ENCODE peak calls at places on chromosomes 4 and X, in four cellular contexts. K, D, T and C are unnamed samples.

GRCh38 chr4:37687175-37687525 is 974 bp upstream of the RELL1 start:
- DNase-seq in K (no peak), D (no peak), T (no peak), C (no peak)

GRCh38 chr4:77635246-77635645 is 29.6 kb downstream of the CXCL13 start:
- DNase-seq in K (no peak), D (no peak), T (no peak), C (no peak)

GRCh38 chrX:75603833-75604232 is 81.0 kb upstream of the ZDHHC15 start:
- DNase-seq in K (no peak), D (peak), T (no peak), C (peak)

GRCh38 chrX:19836337-19836736 is 51.1 kb downstream of the SH3KBP1 start:
- DNase-seq in K (no peak), D (no peak), T (no peak), C (no peak)

GRCh38 chr4:86498560-86499166 is 95.5 kb upstream of the PTPN13 start:
- DNase-seq in K (no peak), D (peak), T (no peak), C (peak)

GRCh38 chr4:108512615-108513505 is 107.5 kb upstream of the RPL34 start:
- DNase-seq in K (peak), D (peak), T (peak), C (peak)

GRCh38 chrX:750812-751211 is 120.2 kb downstream of the SHOX start:
- DNase-seq in K (no peak), D (no peak), T (no peak), C (no peak)

GRCh38 chr4:87132035-87132434 is 88.4 kb downstream of the KLHL8 start:
- DNase-seq in K (no peak), D (peak), T (no peak), C (no peak)

GRCh38 chr4:151519728-151520415 is 110.9 kb downstream of the FHIP1A start:
- DNase-seq in K (no peak), D (no peak), T (no peak), C (no peak)

GRCh38 chr4:151522790-151523332 is 113.9 kb downstream of the FHIP1A start:
- DNase-seq in K (no peak), D (no peak), T (no peak), C (no peak)

GRCh38 chr4:151518359-151518758 is 109.4 kb downstream of the FHIP1A start:
- DNase-seq in K (no peak), D (no peak), T (no peak), C (no peak)

DNA sequence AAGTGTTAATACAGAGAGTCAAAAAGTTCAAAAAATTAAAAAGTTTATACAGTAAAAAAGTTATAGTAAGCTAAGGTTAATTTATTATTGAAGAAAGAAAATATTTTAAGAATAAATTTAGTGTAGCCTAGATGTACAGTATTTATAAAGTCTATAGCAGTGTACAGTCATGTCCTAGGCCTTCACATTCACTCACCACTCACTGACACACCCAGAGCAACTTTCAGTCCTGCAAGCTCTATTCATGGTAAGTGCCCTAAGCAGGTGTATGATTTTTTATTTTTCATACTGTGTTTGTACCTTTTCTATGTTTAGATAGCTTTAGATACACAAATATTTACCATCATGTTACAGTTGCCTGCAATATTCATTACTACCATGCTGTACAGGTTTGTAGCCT is 108.9 kb downstream of the FHIP1A start:
- DNase-seq in K (no peak), D (no peak), T (no peak), C (no peak)
- H2BK12ac ChIP-seq in K (no peak), D (no peak), T (no peak), C (no peak)

GRCh38 chr4:174215055-174215454 is 68.4 kb downstream of the FBXO8 start:
- DNase-seq in K (no peak), D (no peak), T (no peak), C (no peak)
- H3K4me3 ChIP-seq in K (peak), D (no peak), T (no peak), C (peak)

GRCh38 chr4:121960801-121961200 is 8.9 kb upstream of the TRPC3 start:
- DNase-seq in K (no peak), D (no peak), T (no peak), C (no peak)
- H2BK12ac ChIP-seq in K (no peak), D (no peak), T (no peak), C (no peak)

GRCh38 chrX:107628662-107629532 is 587 bp downstream of the PRPS1 start:
- DNase-seq in K (no peak), D (peak), T (no peak), C (peak)

GRCh38 chrX:107629533-107629909 is 1.2 kb downstream of the PRPS1 start:
- DNase-seq in K (no peak), D (no peak), T (no peak), C (peak)

GRCh38 chrX:107627792-107628661 is at the start of gene PRPS1:
- DNase-seq in K (peak), D (peak), T (peak), C (peak)

GRCh38 chrX:107632291-107632690 is 4.0 kb downstream of the PRPS1 start:
- DNase-seq in K (no peak), D (peak), T (no peak), C (no peak)

DNA sequence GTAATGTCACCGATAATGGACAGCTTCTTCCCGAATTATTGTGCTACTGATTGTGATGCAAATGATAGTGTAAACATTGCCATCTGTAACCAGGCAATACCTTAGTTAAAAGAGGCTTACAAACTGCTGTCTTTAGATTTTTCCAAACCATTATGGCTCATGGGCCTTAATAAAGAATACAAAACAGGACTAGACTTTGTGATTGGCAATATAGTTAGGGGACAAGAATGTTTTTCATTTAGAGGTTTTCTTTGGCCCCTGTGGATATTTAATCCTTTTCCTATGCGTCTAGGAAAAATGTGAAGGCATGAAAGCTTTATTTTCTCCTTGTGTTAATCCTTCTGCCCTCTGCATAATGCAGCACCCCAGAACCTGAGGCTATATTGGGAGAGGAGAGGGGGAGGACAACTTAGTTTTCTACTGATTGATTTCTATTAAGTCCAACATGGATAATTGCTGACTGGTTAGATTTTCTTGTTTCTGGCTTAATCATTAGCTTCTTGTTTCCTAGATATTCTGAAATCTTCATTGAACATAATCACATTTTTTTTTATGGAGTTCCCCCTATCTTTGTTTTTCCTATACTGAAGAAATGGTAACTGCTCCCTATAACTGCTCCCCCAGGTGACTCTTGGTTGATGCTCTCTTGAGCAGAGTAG is 1.9 kb downstream of the PRPS1 start:
- DNase-seq in K (no peak), D (no peak), T (no peak), C (no peak)
- H3K4me3 ChIP-seq in K (peak), D (no peak), T (peak), C (no peak)

GRCh38 chr4:113060853-113061252 is 11.4 kb downstream of the ANK2 start:
- DNase-seq in K (no peak), D (no peak), T (peak), C (no peak)

GRCh38 chr4:113070755-113071154 is 21.3 kb downstream of the ANK2 start:
- DNase-seq in K (no peak), D (no peak), T (no peak), C (no peak)

GRCh38 chr4:113069212-113069892 is 19.9 kb downstream of the ANK2 start:
- DNase-seq in K (no peak), D (peak), T (no peak), C (peak)

GRCh38 chr4:113064244-113064643 is 14.8 kb downstream of the ANK2 start:
- DNase-seq in K (peak), D (no peak), T (peak), C (no peak)

GRCh38 chr4:113065629-113066028 is 16.2 kb downstream of the ANK2 start:
- DNase-seq in K (no peak), D (no peak), T (no peak), C (no peak)
- H2BK12ac ChIP-seq in K (peak), D (no peak), T (no peak), C (no peak)

GRCh38 chr4:30720021-30720655 is at the start of gene PCDH7:
- DNase-seq in K (no peak), D (peak), T (peak), C (peak)
- H3K4me3 ChIP-seq in K (peak), D (peak), T (peak), C (peak)

DNA sequence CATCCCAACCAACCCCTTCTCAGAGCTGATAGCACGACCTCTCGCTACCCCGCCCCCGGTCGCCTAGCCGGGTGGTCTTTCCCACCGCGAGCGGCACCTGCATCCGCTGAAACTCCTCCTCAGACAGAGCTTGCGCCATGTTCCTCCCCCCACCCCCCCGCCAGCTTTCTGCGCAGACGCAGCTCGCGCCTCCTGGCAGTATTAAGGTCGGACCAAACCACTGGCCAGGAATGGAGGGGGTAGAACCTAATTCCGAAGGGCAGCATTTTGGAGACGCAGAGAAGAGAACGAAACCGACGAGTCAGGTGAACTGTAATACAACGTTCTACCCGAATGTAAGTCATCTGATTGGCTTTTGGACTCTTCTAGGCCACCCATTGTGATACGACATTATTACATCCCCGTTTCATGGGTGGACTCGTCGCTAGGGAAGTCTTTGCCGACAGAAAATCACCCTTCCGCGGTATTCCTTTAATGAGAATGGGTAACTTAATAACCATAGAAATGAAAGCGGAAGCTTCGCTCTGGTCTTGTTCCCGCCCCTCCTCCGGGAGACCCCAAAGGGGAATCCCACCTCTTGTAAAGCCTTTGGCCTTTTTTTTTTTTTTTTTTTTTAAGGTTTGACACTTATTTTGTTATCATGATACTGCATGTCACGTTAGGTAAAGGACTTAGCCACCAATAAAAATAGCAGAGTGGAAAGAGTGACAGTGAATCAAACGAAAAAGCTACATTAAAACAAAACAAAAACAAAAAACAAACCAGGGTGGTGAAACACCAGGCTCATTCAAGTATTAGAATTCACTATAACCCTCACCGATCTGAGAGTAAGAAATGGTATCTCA is at the start of gene GRIPAP1:
- DNase-seq in K (peak), D (peak), T (peak), C (peak)
- H2BK12ac ChIP-seq in K (peak), D (no peak), T (no peak), C (no peak)